ENCODE peak calls at places on chromosomes 13 and 19, in four cellular contexts. B, H, K and G are unnamed samples.

GRCh38 chr13:67367385-67367784 is 137.2 kb upstream of the PCDH9 start:
- DNase-seq in B (no peak), H (no peak), K (no peak), G (no peak)

GRCh38 chr19:49887653-49888477 is 8.8 kb downstream of the IL4I1 start:
- DNase-seq in B (no peak), H (no peak), K (no peak), G (no peak)

GRCh38 chr13:71867101-71867814 is at the start of gene DACH1:
- DNase-seq in B (no peak), H (peak), K (peak), G (no peak)

GRCh38 chr13:63696055-63696454 is 2280.4 kb upstream of the PCDH20 start:
- DNase-seq in B (no peak), H (no peak), K (no peak), G (no peak)

GRCh38 chr19:42542791-42543190 is 14.5 kb upstream of the CEACAM1 start:
- DNase-seq in B (no peak), H (no peak), K (no peak), G (no peak)

GRCh38 chr13:44172411-44172810 is 201.2 kb upstream of the SERP2 start:
- DNase-seq in B (no peak), H (no peak), K (no peak), G (no peak)

GRCh38 chr13:20263393-20264044 is 31.4 kb upstream of the GJB6 start:
- DNase-seq in B (no peak), H (no peak), K (no peak), G (no peak)

GRCh38 chr13:104975272-104975671 is 1560.2 kb downstream of the EFNB2 start:
- DNase-seq in B (no peak), H (no peak), K (no peak), G (no peak)

GRCh38 chr13:45439000-45439399 is 20.8 kb upstream of the SLC25A30 start:
- DNase-seq in B (no peak), H (no peak), K (no peak), G (no peak)

DNA sequence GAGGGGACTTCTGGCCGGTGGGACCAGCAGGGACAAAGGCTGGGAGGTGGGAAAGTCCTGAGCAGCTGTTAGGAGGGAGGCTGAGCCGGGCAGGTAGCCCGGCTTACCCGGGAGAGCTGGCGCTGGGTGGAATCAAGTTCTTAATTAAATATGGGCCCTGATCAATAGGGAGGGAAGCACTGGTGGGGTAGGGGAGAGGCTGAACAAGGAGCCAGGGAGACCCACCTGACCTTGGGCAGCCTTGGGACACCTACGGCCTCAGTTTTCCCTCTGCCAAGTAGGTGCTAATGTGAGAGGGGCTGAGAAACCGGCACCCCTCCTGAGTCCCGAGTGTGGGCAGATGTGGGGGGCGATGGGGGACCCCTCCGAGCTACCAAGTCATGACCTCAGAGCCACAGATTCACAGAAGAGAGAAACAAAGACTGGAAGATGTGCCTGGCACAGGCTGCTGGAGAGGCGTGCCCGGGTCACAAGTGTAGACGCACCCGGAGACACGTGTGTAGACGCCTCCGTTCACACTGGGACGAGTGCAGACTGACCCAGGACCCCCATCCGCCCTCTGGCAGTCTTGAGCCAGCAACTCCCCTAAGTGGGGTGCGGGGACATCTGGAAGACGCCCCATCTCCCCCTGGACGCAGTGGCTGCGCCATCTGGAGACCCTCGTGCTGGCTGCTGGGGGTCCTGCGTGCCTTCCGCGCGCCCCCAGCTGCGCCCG is 8.4 kb downstream of the ONECUT3 start:
- DNase-seq in B (no peak), H (no peak), K (no peak), G (no peak)
- TF ChIP-seq EZH2 in B (no peak), H (no peak), K (peak), G (no peak)

DNA sequence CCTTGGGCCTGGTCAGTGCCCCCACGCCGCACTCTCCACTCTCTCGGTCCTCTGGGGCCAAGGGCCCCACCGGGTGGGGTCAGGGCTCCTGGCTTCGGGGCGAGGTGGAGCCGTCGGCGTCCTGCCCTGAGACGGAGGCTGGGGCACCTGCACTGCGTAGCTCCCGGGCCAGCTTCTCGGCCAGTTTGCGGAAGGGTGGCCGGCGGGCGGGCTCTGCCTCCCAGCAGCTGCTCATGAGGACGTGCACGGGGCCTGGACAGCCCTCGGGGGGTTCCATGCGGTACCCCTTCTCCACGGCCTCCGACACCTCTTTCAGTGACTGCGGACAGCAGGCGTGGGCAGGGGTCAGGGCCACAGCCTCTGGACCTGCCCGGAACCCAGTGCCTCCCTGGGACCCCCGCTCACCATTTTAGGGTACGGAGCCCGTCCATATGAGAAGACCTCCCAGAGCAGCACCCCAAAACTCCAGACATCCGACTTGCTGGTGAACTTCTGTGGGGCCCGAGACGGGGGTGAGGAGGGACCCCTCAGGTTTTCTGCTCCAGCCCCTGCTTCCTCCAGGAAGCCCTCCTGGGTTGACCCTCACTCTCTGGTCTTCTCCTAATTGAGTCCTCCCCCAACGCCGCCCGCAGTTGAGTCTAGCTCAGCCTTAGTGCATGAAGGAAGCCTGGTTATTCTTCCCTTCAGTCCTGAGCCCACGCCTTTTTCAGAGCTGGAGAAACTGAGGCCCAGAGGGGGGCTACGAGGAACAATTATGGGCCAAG is 6.3 kb upstream of the RAX2 start:
- DNase-seq in B (no peak), H (no peak), K (no peak), G (no peak)
- H3K4me3 ChIP-seq in B (no peak), H (no peak), K (no peak), G (no peak)

GRCh38 chr13:112954488-112955270 is 14.3 kb upstream of the MCF2L start:
- DNase-seq in B (no peak), H (no peak), K (no peak), G (no peak)

GRCh38 chr13:112955271-112955937 is 13.6 kb upstream of the MCF2L start:
- DNase-seq in B (no peak), H (no peak), K (no peak), G (no peak)

GRCh38 chr13:112952759-112953541 is 16.1 kb upstream of the MCF2L start:
- DNase-seq in B (no peak), H (no peak), K (no peak), G (no peak)

GRCh38 chr13:112953591-112954487 is 15.2 kb upstream of the MCF2L start:
- DNase-seq in B (no peak), H (no peak), K (no peak), G (no peak)

DNA sequence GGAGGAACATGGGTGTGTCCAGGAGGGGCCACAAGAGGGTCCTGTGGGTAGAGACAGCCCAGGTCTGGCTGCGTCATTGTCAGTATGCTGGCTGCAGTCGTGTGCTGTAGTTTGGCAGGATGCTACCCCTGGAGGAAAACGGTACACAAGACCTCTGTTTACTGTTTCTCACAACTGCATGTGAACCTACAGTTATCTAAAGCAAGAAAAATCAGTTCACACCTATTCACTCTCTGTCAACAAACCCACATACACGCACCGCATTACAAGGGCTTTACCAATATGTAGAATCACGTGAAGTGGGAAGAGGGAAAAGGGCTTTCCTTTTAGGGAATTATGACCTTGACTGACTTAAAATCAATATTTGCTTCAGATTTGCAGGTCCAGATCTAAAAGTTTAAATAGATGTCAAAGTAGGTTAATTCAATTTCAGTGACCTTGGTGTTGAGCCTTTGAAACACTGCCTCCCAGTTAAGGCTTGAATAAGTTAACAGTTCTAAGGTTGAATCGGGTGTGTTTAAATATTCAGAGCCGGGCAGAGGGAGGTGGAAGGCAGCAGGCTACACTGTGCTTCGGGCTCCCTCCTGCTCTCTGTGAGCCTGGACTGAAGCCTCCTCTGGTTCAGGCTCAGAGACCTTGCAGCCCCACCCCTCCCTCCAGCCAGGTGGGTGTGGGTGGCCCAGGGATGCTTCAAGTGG is 17.2 kb upstream of the MCF2L start:
- DNase-seq in B (no peak), H (no peak), K (no peak), G (no peak)
- TF ChIP-seq POLR2AphosphoS5 in B (no peak), H (no peak), K (no peak), G (no peak)

DNA sequence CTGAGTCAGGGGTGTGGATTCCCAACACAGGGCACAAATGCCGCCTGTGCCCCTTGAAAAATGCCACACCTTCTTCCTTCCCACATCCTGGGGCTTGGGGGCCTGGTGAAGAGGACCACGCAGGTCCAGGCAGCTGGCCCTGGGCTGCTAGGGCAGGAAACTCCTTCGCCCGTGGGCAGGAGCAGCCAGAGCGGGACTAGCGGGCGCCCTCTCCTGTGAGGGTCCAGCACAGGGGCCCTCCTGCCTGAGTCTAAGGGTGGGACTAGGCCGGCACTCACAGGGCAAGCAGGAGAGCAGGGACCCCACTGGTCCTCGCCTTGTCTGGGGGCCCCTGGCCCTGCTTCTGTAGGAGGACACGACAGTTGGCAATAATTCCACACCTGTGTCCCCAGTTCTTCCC is 7.5 kb upstream of the CEBPA start:
- DNase-seq in B (no peak), H (no peak), K (no peak), G (no peak)
- TF ChIP-seq EZH2 in B (no peak), H (no peak), K (no peak), G (no peak)

GRCh38 chr19:46373573-46374359 is 26.9 kb downstream of the PPP5C start:
- DNase-seq in B (no peak), H (peak), K (peak), G (no peak)
- H3K4me3 ChIP-seq in B (no peak), H (no peak), K (peak), G (no peak)

DNA sequence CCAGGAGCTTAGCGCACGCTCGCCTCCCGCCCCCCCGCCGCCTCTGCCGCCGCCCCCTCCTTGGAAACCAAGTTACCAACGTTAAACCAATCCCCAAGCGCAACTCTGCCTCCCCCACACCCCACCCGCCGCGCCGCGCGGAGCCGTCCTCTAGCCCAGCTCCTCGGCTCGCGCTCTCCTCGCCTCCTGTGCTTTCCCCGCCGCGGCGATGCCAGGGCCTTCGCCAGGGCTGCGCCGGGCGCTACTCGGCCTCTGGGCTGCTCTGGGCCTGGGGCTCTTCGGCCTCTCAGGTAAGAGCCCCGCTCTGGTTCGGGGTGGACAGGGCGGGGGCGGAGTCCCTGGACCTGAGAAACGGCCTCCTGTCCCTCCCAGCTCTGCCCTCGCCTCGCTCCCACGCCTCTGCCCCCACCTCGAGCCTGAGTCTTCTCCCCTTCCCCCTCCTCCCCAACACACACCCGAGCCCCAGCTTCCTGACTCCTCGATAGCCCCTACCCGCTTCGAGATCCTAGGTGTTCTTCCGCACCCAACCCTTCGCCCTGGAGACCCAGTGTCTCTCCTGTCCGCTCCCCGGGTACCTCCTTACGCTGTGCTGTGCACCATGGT is at the start of gene ICAM5:
- DNase-seq in B (peak), H (no peak), K (peak), G (peak)
- TF ChIP-seq POLR2AphosphoS5 in B (peak), H (no peak), K (no peak), G (peak)

GRCh38 chr13:36674337-36675212 is 755 bp downstream of the SERTM1 start:
- DNase-seq in B (no peak), H (no peak), K (peak), G (no peak)
- TF ChIP-seq EZH2 in B (no peak), H (peak), K (peak), G (no peak)

DNA sequence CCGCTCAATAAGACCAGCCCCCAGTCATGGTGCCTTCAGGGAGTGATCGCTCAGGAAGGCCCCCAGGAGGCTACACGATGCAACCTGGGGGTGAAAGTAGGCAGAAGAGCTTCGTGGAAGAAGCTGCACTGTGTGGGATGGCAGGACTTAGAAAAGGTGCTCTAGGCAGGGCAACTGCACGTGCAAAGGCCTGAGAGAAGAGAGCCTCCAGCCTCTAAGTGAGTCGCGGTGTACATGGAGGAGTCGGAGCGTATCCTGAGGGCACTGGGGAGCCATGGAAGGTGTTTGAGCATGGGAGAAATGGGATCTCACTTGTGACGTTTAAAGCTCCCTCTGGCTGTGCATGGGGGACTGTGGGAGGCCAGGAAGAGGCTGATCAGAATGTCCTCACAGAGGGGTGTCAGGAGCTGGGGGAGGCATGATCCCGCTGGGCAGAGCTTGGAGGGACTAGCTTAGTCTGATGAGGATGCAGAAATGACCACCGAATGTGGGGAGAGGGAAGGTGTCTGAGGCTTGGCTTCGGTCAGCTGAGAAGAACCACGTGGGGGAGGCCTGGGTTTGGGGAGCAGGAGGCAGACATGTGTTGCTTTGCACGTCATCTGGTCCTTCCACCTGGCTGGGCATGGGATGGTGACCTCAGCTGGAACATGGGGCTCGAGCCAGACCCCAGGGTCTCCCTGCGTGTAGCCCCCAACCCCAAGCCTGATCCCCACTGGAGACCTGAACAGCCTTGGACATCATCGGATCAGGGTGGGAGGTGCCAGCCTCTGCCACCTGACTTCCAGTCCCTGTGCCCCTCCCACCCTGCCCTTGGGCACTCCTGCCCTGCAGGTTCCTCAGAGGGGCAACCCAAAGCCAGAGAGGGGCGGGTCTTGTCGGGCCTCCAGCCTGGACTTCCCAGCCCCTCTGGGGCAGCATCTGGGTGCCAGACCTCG is 1.1 kb downstream of the APC2 start:
- DNase-seq in B (no peak), H (no peak), K (no peak), G (no peak)
- H3K4me3 ChIP-seq in B (no peak), H (no peak), K (peak), G (no peak)

GRCh38 chr13:48125794-48126228 is 30.9 kb upstream of the MED4 start:
- DNase-seq in B (no peak), H (peak), K (no peak), G (no peak)
- TF ChIP-seq POLR2AphosphoS5 in B (no peak), H (no peak), K (no peak), G (no peak)